ENCODE peak calls at places on chromosome 13, in eight cellular contexts. One of them, this sample, is unnamed. For H3K4me1 and H3K27me3, the result is how much of the 10 kb centered on the place peaks cover.

GRCh38 chr13:28849441-28849840 is 29.3 kb downstream of the MTUS2 start:
- DNase-seq in spleen: no peak
- DNase-seq in cardiac muscle cell: no peak
- DNase-seq in CD8-positive, alpha-beta T cell: no peak
- DNase-seq in SK-N-SH: no peak
- DNase-seq in IMR-90: no peak
- DNase-seq in suprapubic skin: no peak
- DNase-seq in psoas muscle: no peak
- DNase-seq in this sample: no peak

GRCh38 chr13:37316935-37317334 is 211.5 kb upstream of the CSNK1A1L start:
- DNase-seq in spleen: no peak
- DNase-seq in cardiac muscle cell: no peak
- DNase-seq in CD8-positive, alpha-beta T cell: no peak
- DNase-seq in SK-N-SH: no peak
- DNase-seq in IMR-90: no peak
- DNase-seq in suprapubic skin: no peak
- DNase-seq in psoas muscle: no peak
- DNase-seq in this sample: no peak

GRCh38 chr13:96130818-96131217 is 40.9 kb downstream of the HS6ST3 start:
- DNase-seq in spleen: no peak
- DNase-seq in cardiac muscle cell: no peak
- DNase-seq in CD8-positive, alpha-beta T cell: no peak
- DNase-seq in SK-N-SH: no peak
- DNase-seq in IMR-90: no peak
- DNase-seq in suprapubic skin: no peak
- DNase-seq in psoas muscle: no peak
- DNase-seq in this sample: no peak

GRCh38 chr13:104593251-104593576 is 1527.0 kb upstream of the SLC10A2 start:
- DNase-seq in spleen: no peak
- DNase-seq in cardiac muscle cell: no peak
- DNase-seq in CD8-positive, alpha-beta T cell: no peak
- DNase-seq in SK-N-SH: no peak
- DNase-seq in IMR-90: no peak
- DNase-seq in suprapubic skin: no peak
- DNase-seq in psoas muscle: no peak
- DNase-seq in this sample: no peak

GRCh38 chr13:51769455-51770127 is 34.4 kb downstream of the DHRS12 start:
- DNase-seq in spleen: no peak
- DNase-seq in cardiac muscle cell: peak
- DNase-seq in CD8-positive, alpha-beta T cell: no peak
- DNase-seq in SK-N-SH: peak
- DNase-seq in IMR-90: no peak
- DNase-seq in suprapubic skin: no peak
- DNase-seq in psoas muscle: peak
- DNase-seq in this sample: no peak

GRCh38 chr13:33264620-33264978 is 21.0 kb downstream of the STARD13 start:
- DNase-seq in spleen: no peak
- DNase-seq in cardiac muscle cell: no peak
- DNase-seq in CD8-positive, alpha-beta T cell: no peak
- DNase-seq in SK-N-SH: no peak
- DNase-seq in IMR-90: no peak
- DNase-seq in suprapubic skin: no peak
- DNase-seq in psoas muscle: no peak
- DNase-seq in this sample: no peak

GRCh38 chr13:30752201-30752797 is 17.0 kb downstream of the ALOX5AP start:
- DNase-seq in spleen: no peak
- DNase-seq in cardiac muscle cell: peak
- DNase-seq in CD8-positive, alpha-beta T cell: no peak
- DNase-seq in SK-N-SH: no peak
- DNase-seq in IMR-90: peak
- DNase-seq in suprapubic skin: no peak
- DNase-seq in psoas muscle: peak
- DNase-seq in this sample: no peak

GRCh38 chr13:41056194-41056593 is 5.1 kb upstream of the WBP4 start:
- DNase-seq in spleen: no peak
- DNase-seq in cardiac muscle cell: no peak
- DNase-seq in CD8-positive, alpha-beta T cell: no peak
- DNase-seq in SK-N-SH: no peak
- DNase-seq in IMR-90: no peak
- DNase-seq in suprapubic skin: no peak
- DNase-seq in psoas muscle: no peak
- DNase-seq in this sample: no peak

GRCh38 chr13:41565221-41565620 is 107.9 kb downstream of the RGCC start:
- DNase-seq in spleen: no peak
- DNase-seq in cardiac muscle cell: peak
- DNase-seq in CD8-positive, alpha-beta T cell: no peak
- DNase-seq in SK-N-SH: no peak
- DNase-seq in IMR-90: peak
- DNase-seq in suprapubic skin: no peak
- DNase-seq in psoas muscle: no peak
- DNase-seq in this sample: peak

GRCh38 chr13:99655351-99656091 is 154.2 kb downstream of the TM9SF2 start:
- DNase-seq in spleen: no peak
- DNase-seq in cardiac muscle cell: no peak
- DNase-seq in CD8-positive, alpha-beta T cell: no peak
- DNase-seq in SK-N-SH: no peak
- DNase-seq in IMR-90: peak
- DNase-seq in suprapubic skin: no peak
- DNase-seq in psoas muscle: no peak
- DNase-seq in this sample: no peak

GRCh38 chr13:29849731-29850212 is 645 bp downstream of the UBL3 start:
- DNase-seq in spleen: peak
- DNase-seq in cardiac muscle cell: peak
- DNase-seq in CD8-positive, alpha-beta T cell: peak
- DNase-seq in SK-N-SH: peak
- DNase-seq in IMR-90: peak
- DNase-seq in suprapubic skin: peak
- DNase-seq in psoas muscle: peak
- DNase-seq in this sample: peak

GRCh38 chr13:41458939-41459753 is 1.8 kb downstream of the RGCC start:
- DNase-seq in spleen: peak
- DNase-seq in cardiac muscle cell: peak
- DNase-seq in CD8-positive, alpha-beta T cell: peak
- DNase-seq in SK-N-SH: peak
- DNase-seq in IMR-90: peak
- DNase-seq in suprapubic skin: no peak
- DNase-seq in psoas muscle: no peak
- DNase-seq in this sample: peak

GRCh38 chr13:45156565-45157361 is 36.5 kb downstream of the GTF2F2 start:
- DNase-seq in spleen: no peak
- DNase-seq in cardiac muscle cell: no peak
- DNase-seq in CD8-positive, alpha-beta T cell: no peak
- DNase-seq in SK-N-SH: no peak
- DNase-seq in IMR-90: peak
- DNase-seq in suprapubic skin: no peak
- DNase-seq in psoas muscle: no peak
- DNase-seq in this sample: no peak

GRCh38 chr13:91745962-91746361 is 347.5 kb downstream of the GPC5 start:
- DNase-seq in spleen: no peak
- DNase-seq in cardiac muscle cell: no peak
- DNase-seq in CD8-positive, alpha-beta T cell: no peak
- DNase-seq in SK-N-SH: no peak
- DNase-seq in IMR-90: no peak
- DNase-seq in suprapubic skin: no peak
- DNase-seq in psoas muscle: no peak
- DNase-seq in this sample: no peak

GRCh38 chr13:49810825-49811526 is 18.5 kb upstream of the KPNA3 start:
- DNase-seq in spleen: no peak
- DNase-seq in cardiac muscle cell: peak
- DNase-seq in CD8-positive, alpha-beta T cell: no peak
- DNase-seq in SK-N-SH: no peak
- DNase-seq in IMR-90: peak
- DNase-seq in suprapubic skin: no peak
- DNase-seq in psoas muscle: no peak
- DNase-seq in this sample: no peak

GRCh38 chr13:24693862-24694471 is 13.8 kb downstream of the ATP12A start:
- DNase-seq in spleen: no peak
- DNase-seq in cardiac muscle cell: peak
- DNase-seq in CD8-positive, alpha-beta T cell: peak
- DNase-seq in SK-N-SH: peak
- DNase-seq in IMR-90: peak
- DNase-seq in suprapubic skin: no peak
- DNase-seq in psoas muscle: peak
- DNase-seq in this sample: peak

GRCh38 chr13:40626566-40626965 is 39.9 kb downstream of the FOXO1 start:
- DNase-seq in spleen: no peak
- DNase-seq in cardiac muscle cell: no peak
- DNase-seq in CD8-positive, alpha-beta T cell: no peak
- DNase-seq in SK-N-SH: no peak
- DNase-seq in IMR-90: no peak
- DNase-seq in suprapubic skin: no peak
- DNase-seq in psoas muscle: no peak
- DNase-seq in this sample: no peak

GRCh38 chr13:66895780-66896179 is 334.4 kb downstream of the PCDH9 start:
- DNase-seq in spleen: no peak
- DNase-seq in cardiac muscle cell: no peak
- DNase-seq in CD8-positive, alpha-beta T cell: no peak
- DNase-seq in SK-N-SH: peak
- DNase-seq in IMR-90: no peak
- DNase-seq in suprapubic skin: no peak
- DNase-seq in psoas muscle: no peak
- DNase-seq in this sample: no peak

GRCh38 chr13:99646866-99647592 is 145.8 kb downstream of the TM9SF2 start:
- DNase-seq in spleen: no peak
- DNase-seq in cardiac muscle cell: no peak
- DNase-seq in CD8-positive, alpha-beta T cell: no peak
- DNase-seq in SK-N-SH: no peak
- DNase-seq in IMR-90: no peak
- DNase-seq in suprapubic skin: no peak
- DNase-seq in psoas muscle: no peak
- DNase-seq in this sample: no peak

GRCh38 chr13:45269204-45269603 is 68.4 kb upstream of the KCTD4 start:
- DNase-seq in spleen: no peak
- DNase-seq in cardiac muscle cell: peak
- DNase-seq in CD8-positive, alpha-beta T cell: no peak
- DNase-seq in SK-N-SH: no peak
- DNase-seq in IMR-90: peak
- DNase-seq in suprapubic skin: no peak
- DNase-seq in psoas muscle: no peak
- DNase-seq in this sample: no peak

GRCh38 chr13:19062801-19063200 is 118.8 kb downstream of the TUBA3C start:
- DNase-seq in spleen: no peak
- DNase-seq in cardiac muscle cell: no peak
- DNase-seq in CD8-positive, alpha-beta T cell: no peak
- DNase-seq in SK-N-SH: no peak
- DNase-seq in IMR-90: no peak
- DNase-seq in suprapubic skin: no peak
- DNase-seq in psoas muscle: no peak
- DNase-seq in this sample: no peak

DNA sequence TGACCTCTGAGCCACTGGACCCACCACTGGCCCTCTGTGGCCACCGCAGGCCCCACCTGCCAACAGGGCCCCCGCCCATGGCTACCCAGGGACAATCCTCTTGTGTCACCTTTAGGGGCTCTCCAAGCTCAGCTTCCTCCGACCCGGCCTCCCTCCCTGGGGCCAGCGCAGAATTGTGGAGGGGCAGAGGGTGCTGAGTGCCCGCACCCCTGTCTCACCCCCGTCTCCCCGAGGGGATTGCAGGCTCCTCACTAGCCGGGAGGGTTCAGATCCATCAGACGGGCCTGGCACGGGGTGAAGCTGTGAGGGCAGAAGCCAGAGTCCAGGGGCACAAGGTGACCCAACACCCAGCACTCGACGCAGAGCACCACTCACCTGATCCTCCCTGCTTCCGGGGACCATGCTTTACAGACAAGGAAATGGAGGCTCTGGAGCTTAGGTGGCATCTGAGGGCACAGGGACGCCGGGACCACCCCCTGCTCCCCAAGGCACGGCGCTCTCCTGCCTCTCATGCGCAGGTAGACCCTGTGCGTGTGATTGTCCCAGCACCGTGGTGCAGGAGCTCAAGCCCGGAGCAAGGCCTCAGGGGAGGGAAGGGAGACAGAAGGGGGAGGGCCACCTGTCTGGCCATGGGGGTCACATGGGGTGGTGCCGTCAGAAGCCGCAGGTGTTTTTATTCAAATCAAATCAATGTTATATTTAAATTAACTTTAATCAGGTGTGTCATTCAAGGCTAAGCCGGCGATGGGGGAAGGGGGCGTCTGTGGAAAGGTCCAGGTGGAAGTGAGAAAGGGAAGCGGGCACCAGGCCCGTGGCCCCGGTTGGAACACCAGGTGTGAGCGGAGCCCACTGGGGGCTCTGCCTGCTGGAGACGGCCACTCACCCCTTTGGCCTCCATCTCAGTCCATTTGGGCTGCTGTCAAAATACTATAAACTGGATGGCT is 21.6 kb upstream of the SPACA7 start:
- DNase-seq in spleen: peak
- DNase-seq in cardiac muscle cell: no peak
- DNase-seq in CD8-positive, alpha-beta T cell: no peak
- DNase-seq in SK-N-SH: no peak
- DNase-seq in IMR-90: no peak
- DNase-seq in suprapubic skin: no peak
- DNase-seq in psoas muscle: no peak
- DNase-seq in this sample: no peak
- H3K4me1 ChIP-seq in spleen: under half
- H3K4me1 ChIP-seq in cardiac muscle cell: under half
- H3K4me1 ChIP-seq in CD8-positive, alpha-beta T cell: under half
- H3K4me1 ChIP-seq in SK-N-SH: under half
- H3K4me1 ChIP-seq in IMR-90: under half
- H3K4me1 ChIP-seq in suprapubic skin: under half
- H3K4me1 ChIP-seq in psoas muscle: under half
- H3K4me1 ChIP-seq in this sample: under half

GRCh38 chr13:89113744-89114143 is 1442.6 kb downstream of the SLITRK5 start:
- DNase-seq in spleen: no peak
- DNase-seq in cardiac muscle cell: no peak
- DNase-seq in CD8-positive, alpha-beta T cell: no peak
- DNase-seq in SK-N-SH: no peak
- DNase-seq in IMR-90: no peak
- DNase-seq in suprapubic skin: no peak
- DNase-seq in psoas muscle: no peak
- DNase-seq in this sample: no peak
- H3K27me3 ChIP-seq in spleen: under half
- H3K27me3 ChIP-seq in cardiac muscle cell: under half
- H3K27me3 ChIP-seq in CD8-positive, alpha-beta T cell: under half
- H3K27me3 ChIP-seq in SK-N-SH: under half
- H3K27me3 ChIP-seq in IMR-90: under half
- H3K27me3 ChIP-seq in suprapubic skin: under half
- H3K27me3 ChIP-seq in psoas muscle: under half
- H3K27me3 ChIP-seq in this sample: under half

DNA sequence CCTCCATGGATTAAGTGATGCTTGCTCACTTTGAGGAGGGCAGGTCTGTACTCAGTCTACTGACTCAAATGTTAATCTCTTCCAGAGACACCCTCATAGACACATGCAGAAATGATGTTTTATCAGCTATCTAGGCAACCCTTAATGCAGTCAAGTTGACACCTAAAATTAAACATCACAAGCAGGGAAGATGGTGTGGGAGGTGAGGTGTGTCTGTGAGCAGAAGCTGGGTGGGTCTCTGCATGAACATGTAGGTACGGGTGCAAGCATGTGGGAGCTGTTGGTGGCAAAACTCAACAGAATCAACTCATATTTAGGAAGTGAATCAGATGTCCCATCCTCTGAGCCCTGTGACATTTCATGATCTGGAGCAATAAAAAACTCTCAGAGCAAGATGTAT is 249.2 kb upstream of the SGCG start:
- DNase-seq in spleen: no peak
- DNase-seq in cardiac muscle cell: no peak
- DNase-seq in CD8-positive, alpha-beta T cell: no peak
- DNase-seq in SK-N-SH: no peak
- DNase-seq in IMR-90: no peak
- DNase-seq in suprapubic skin: no peak
- DNase-seq in psoas muscle: no peak
- DNase-seq in this sample: no peak
- H3K4me1 ChIP-seq in spleen: under half
- H3K4me1 ChIP-seq in cardiac muscle cell: under half
- H3K4me1 ChIP-seq in CD8-positive, alpha-beta T cell: under half
- H3K4me1 ChIP-seq in SK-N-SH: under half
- H3K4me1 ChIP-seq in IMR-90: under half
- H3K4me1 ChIP-seq in suprapubic skin: under half
- H3K4me1 ChIP-seq in psoas muscle: under half
- H3K4me1 ChIP-seq in this sample: under half

GRCh38 chr13:111642156-111642767 is 321.8 kb downstream of the TEX29 start:
- DNase-seq in spleen: no peak
- DNase-seq in cardiac muscle cell: no peak
- DNase-seq in CD8-positive, alpha-beta T cell: no peak
- DNase-seq in SK-N-SH: no peak
- DNase-seq in IMR-90: no peak
- DNase-seq in suprapubic skin: no peak
- DNase-seq in psoas muscle: no peak
- DNase-seq in this sample: no peak
- H3K27me3 ChIP-seq in spleen: under half
- H3K27me3 ChIP-seq in cardiac muscle cell: under half
- H3K27me3 ChIP-seq in CD8-positive, alpha-beta T cell: under half
- H3K27me3 ChIP-seq in SK-N-SH: under half
- H3K27me3 ChIP-seq in IMR-90: under half
- H3K27me3 ChIP-seq in suprapubic skin: under half
- H3K27me3 ChIP-seq in psoas muscle: under half
- H3K27me3 ChIP-seq in this sample: half or more

This sample was measured in A673.